ENCODE peak calls at places on chromosomes 1 and 21, in eight cellular contexts. V is astrocyte, P is body of pancreas, H is heart right ventricle, I is stomach, O is H9, J is prostate gland, G is foreskin keratinocyte. U is an unnamed sample.

GRCh38 chr21:44773291-44773932 is 28.2 kb downstream of the UBE2G2 start:
- DNase-seq in V (no peak), P (no peak), H (no peak), I (peak), O (no peak), J (peak), G (no peak), U (no peak)

GRCh38 chr21:16269497-16269896 is 539.7 kb downstream of the USP25 start:
- DNase-seq in V (no peak), P (no peak), H (no peak), I (no peak), O (no peak), J (no peak), G (no peak), U (no peak)

GRCh38 chr1:92965003-92965402 is 3.7 kb upstream of the DIPK1A start:
- DNase-seq in V (no peak), P (no peak), H (no peak), I (no peak), O (no peak), J (no peak), G (no peak), U (no peak)

GRCh38 chr1:216270086-216270773 is 153.0 kb downstream of the USH2A start:
- DNase-seq in V (no peak), P (no peak), H (no peak), I (no peak), O (no peak), J (no peak), G (no peak), U (no peak)

GRCh38 chr1:17839641-17840196 is 84.6 kb downstream of the ACTL8 start:
- DNase-seq in V (no peak), P (no peak), H (no peak), I (no peak), O (no peak), J (no peak), G (no peak), U (no peak)

GRCh38 chr1:32613472-32613871 is 36.9 kb downstream of the ZBTB8OS start:
- DNase-seq in V (no peak), P (no peak), H (no peak), I (no peak), O (no peak), J (no peak), G (no peak), U (no peak)

GRCh38 chr1:3727042-3727824 is 25.0 kb upstream of the CCDC27 start:
- DNase-seq in V (no peak), P (no peak), H (no peak), I (peak), O (peak), J (no peak), G (no peak), U (no peak)

GRCh38 chr1:118097622-118098348 is 87.2 kb downstream of the SPAG17 start:
- DNase-seq in V (peak), P (no peak), H (no peak), I (no peak), O (no peak), J (no peak), G (no peak), U (no peak)

GRCh38 chr1:104358621-104359020 is 608.9 kb downstream of the AMY1C start:
- DNase-seq in V (no peak), P (no peak), H (no peak), I (no peak), O (no peak), J (no peak), G (no peak), U (no peak)

GRCh38 chr21:17585875-17586450 is 26.7 kb downstream of the BTG3 start:
- DNase-seq in V (peak), P (no peak), H (peak), I (no peak), O (no peak), J (no peak), G (no peak), U (no peak)

GRCh38 chr1:246567258-246568235 is 1.3 kb downstream of the CNST start:
- DNase-seq in V (peak), P (no peak), H (no peak), I (no peak), O (no peak), J (no peak), G (no peak), U (no peak)

GRCh38 chr1:38964140-38964548 is 22.5 kb upstream of the RHBDL2 start:
- DNase-seq in V (no peak), P (no peak), H (no peak), I (no peak), O (no peak), J (no peak), G (no peak), U (no peak)

GRCh38 chr21:24590261-24590660 is 1017.0 kb downstream of the MRPL39 start:
- DNase-seq in V (no peak), P (no peak), H (no peak), I (no peak), O (no peak), J (no peak), G (no peak), U (no peak)

GRCh38 chr1:50830621-50831020 is 129.4 kb downstream of the FAF1 start:
- DNase-seq in V (no peak), P (no peak), H (no peak), I (no peak), O (no peak), J (no peak), G (no peak), U (no peak)

GRCh38 chr1:225454067-225454618 is 26.3 kb upstream of the LBR start:
- DNase-seq in V (no peak), P (peak), H (no peak), I (peak), O (no peak), J (no peak), G (no peak), U (no peak)

GRCh38 chr1:36515315-36516138 is 32.8 kb upstream of the CSF3R start:
- DNase-seq in V (no peak), P (no peak), H (no peak), I (no peak), O (no peak), J (no peak), G (no peak), U (no peak)

GRCh38 chr1:244341455-244342450 is 110.0 kb downstream of the ADSS2 start:
- DNase-seq in V (peak), P (no peak), H (no peak), I (no peak), O (peak), J (peak), G (peak), U (no peak)

GRCh38 chr1:15362096-15362736 is 47.5 kb upstream of the EFHD2 start:
- DNase-seq in V (no peak), P (no peak), H (no peak), I (no peak), O (no peak), J (no peak), G (no peak), U (no peak)

GRCh38 chr1:19096036-19096833 is 113.8 kb downstream of the UBR4 start:
- DNase-seq in V (no peak), P (peak), H (peak), I (peak), O (no peak), J (peak), G (no peak), U (no peak)
- TF ChIP-seq CTCF in V (peak), P (peak), H (peak), I (peak), O (peak), J (peak), G (peak), U (no peak)

GRCh38 chr1:207004931-207005830 is 27.4 kb downstream of the C1orf116 start:
- DNase-seq in V (peak), P (peak), H (peak), I (peak), O (peak), J (no peak), G (peak), U (no peak)
- TF ChIP-seq CTCF in V (peak), P (peak), H (peak), I (peak), O (peak), J (peak), G (peak), U (peak)

DNA sequence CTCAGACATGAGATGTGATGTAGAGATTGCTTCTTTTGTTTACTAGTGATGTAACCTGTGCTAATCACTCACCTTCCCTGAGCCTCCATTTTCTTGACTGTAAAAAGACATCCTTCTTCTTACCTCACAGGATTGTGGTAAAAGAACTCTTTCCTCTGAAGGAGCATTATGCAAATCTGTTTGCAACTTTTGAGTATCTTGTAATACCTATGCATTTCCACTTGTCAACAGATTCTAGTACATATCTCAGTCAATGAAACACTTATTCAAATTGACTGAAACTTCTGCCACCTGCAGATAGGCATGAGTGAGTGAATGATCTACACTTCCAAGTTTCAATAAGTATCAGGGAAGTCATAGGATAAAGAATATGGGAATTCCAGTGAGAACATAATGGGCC is 174.7 kb downstream of the HHIPL2 start:
- DNase-seq in V (no peak), P (no peak), H (no peak), I (no peak), O (no peak), J (no peak), G (no peak), U (no peak)
- TF ChIP-seq CTCF in V (no peak), P (no peak), H (no peak), I (no peak), O (no peak), J (no peak), G (no peak), U (no peak)

DNA sequence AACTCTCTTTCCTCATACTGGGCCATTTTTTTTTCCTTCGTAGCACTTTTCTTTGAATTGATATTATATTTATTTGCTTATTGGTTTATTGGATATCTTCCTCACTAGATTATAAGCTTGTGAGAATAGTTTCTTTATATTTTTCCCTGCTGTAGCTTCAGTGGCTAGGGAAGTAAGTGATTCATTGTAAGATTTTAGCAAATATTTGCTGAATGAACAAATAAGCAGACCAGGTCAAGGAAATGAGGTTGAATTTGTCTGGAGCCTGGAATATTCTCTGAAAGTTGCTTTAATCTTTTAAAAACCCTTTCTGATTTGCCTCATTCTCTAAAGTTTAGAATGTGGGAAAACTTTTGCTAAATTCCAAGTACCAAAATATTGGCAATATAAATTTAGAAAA is 80.2 kb downstream of the RABGAP1L start:
- DNase-seq in V (no peak), P (no peak), H (no peak), I (no peak), O (no peak), J (no peak), G (no peak), U (no peak)
- TF ChIP-seq CTCF in V (no peak), P (no peak), H (no peak), I (no peak), O (no peak), J (no peak), G (no peak), U (no peak)

GRCh38 chr1:11691928-11692711 is 610 bp downstream of the DRAXIN start:
- DNase-seq in V (no peak), P (no peak), H (no peak), I (no peak), O (no peak), J (no peak), G (no peak), U (no peak)

GRCh38 chr1:11690669-11691301 is 725 bp upstream of the DRAXIN start:
- DNase-seq in V (no peak), P (no peak), H (no peak), I (no peak), O (no peak), J (no peak), G (no peak), U (no peak)

GRCh38 chr1:11691302-11691914 is at the start of gene DRAXIN:
- DNase-seq in V (no peak), P (no peak), H (no peak), I (no peak), O (peak), J (no peak), G (no peak), U (no peak)

GRCh38 chr1:11688506-11688905 is 3.0 kb upstream of the DRAXIN start:
- DNase-seq in V (no peak), P (no peak), H (no peak), I (no peak), O (no peak), J (no peak), G (no peak), U (no peak)

GRCh38 chr1:11690132-11690668 is 1.3 kb upstream of the DRAXIN start:
- DNase-seq in V (no peak), P (no peak), H (no peak), I (no peak), O (no peak), J (no peak), G (no peak), U (no peak)
- TF ChIP-seq CTCF in V (no peak), P (no peak), H (no peak), I (no peak), O (no peak), J (no peak), G (no peak), U (no peak)

GRCh38 chr1:30533796-30534550 is 189.4 kb downstream of the MATN1 start:
- DNase-seq in V (no peak), P (no peak), H (no peak), I (peak), O (no peak), J (no peak), G (no peak), U (no peak)
- TF ChIP-seq CTCF in V (no peak), P (no peak), H (no peak), I (no peak), O (no peak), J (no peak), G (no peak), U (no peak)

GRCh38 chr1:210081494-210081893 is 143.5 kb downstream of the SYT14 start:
- DNase-seq in V (no peak), P (no peak), H (no peak), I (no peak), O (no peak), J (no peak), G (no peak), U (no peak)

GRCh38 chr1:210089848-210090247 is 142.7 kb upstream of the SERTAD4 start:
- DNase-seq in V (no peak), P (no peak), H (no peak), I (no peak), O (no peak), J (no peak), G (no peak), U (no peak)

GRCh38 chr1:210087058-210087457 is 145.5 kb upstream of the SERTAD4 start:
- DNase-seq in V (no peak), P (no peak), H (no peak), I (no peak), O (no peak), J (no peak), G (no peak), U (no peak)

DNA sequence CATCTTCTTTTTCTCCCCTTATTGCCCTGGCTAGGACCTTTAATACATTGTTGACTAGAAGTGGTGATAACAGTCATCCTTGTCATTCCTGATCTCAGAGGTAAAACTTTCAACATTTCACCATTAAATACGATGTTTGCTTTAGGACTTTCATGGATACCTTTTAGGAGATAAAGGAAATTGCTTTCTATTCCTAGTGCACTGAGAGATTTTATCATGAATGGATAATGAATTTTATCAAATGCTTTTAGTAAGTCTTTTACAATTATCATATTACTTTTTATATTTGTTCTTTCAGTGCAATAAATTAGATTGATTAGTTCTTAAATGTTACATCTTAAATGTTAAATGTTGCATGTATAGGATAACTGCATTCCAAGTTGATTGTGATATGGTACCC is 147.2 kb upstream of the SERTAD4 start:
- DNase-seq in V (no peak), P (no peak), H (no peak), I (no peak), O (no peak), J (no peak), G (no peak), U (no peak)
- TF ChIP-seq CTCF in V (no peak), P (no peak), H (no peak), I (no peak), O (no peak), J (no peak), G (no peak), U (no peak)

GRCh38 chr1:85461216-85461945 is 3.6 kb downstream of the DDAH1 start:
- DNase-seq in V (no peak), P (no peak), H (no peak), I (no peak), O (no peak), J (no peak), G (no peak), U (no peak)

GRCh38 chr1:85465099-85465790 is at the start of gene DDAH1:
- DNase-seq in V (peak), P (peak), H (peak), I (peak), O (peak), J (peak), G (no peak), U (no peak)

GRCh38 chr1:85464497-85465098 is 361 bp downstream of the DDAH1 start:
- DNase-seq in V (peak), P (peak), H (peak), I (peak), O (peak), J (peak), G (no peak), U (peak)

GRCh38 chr1:85463666-85464496 is 1.1 kb downstream of the DDAH1 start:
- DNase-seq in V (peak), P (peak), H (no peak), I (no peak), O (no peak), J (no peak), G (no peak), U (no peak)

GRCh38 chr1:85462931-85463665 is 1.9 kb downstream of the DDAH1 start:
- DNase-seq in V (no peak), P (peak), H (no peak), I (no peak), O (no peak), J (no peak), G (no peak), U (no peak)
- TF ChIP-seq CTCF in V (no peak), P (no peak), H (no peak), I (no peak), O (no peak), J (no peak), G (no peak), U (no peak)